ENCODE peak calls at places on chromosomes 5 and 9, in six cellular contexts. One of them, this sample, is unnamed.
A peak's percentile ranks its signal among the peaks of the same experiment; 100 is the strongest.

GRCh38 chr9:75023846-75024245 is 4.2 kb downstream of the CARNMT1 start:
- DNase-seq in stomach: no peak
- DNase-seq in heart right ventricle: no peak
- DNase-seq in fibroblast of lung: no peak
- DNase-seq in HL-60: no peak
- DNase-seq in hepatocyte: no peak
- DNase-seq in this sample: no peak

GRCh38 chr5:133032852-133033742 is 6.7 kb upstream of the ZCCHC10 start:
- DNase-seq in stomach: no peak
- DNase-seq in heart right ventricle: no peak
- DNase-seq in fibroblast of lung: no peak
- DNase-seq in HL-60: no peak
- DNase-seq in hepatocyte: peak; percentile 23
- DNase-seq in this sample: no peak

GRCh38 chr9:83620841-83621636 is 1.9 kb upstream of the IDNK start:
- DNase-seq in stomach: peak; percentile 53
- DNase-seq in heart right ventricle: no peak
- DNase-seq in fibroblast of lung: peak; percentile 63
- DNase-seq in HL-60: peak; percentile 40
- DNase-seq in hepatocyte: peak; percentile 77
- DNase-seq in this sample: peak; percentile 31

GRCh38 chr5:81252904-81253303 is 19.8 kb downstream of the CKMT2 start:
- DNase-seq in stomach: no peak
- DNase-seq in heart right ventricle: no peak
- DNase-seq in fibroblast of lung: no peak
- DNase-seq in HL-60: no peak
- DNase-seq in hepatocyte: no peak
- DNase-seq in this sample: no peak

GRCh38 chr5:173256800-173257199 is 21.8 kb upstream of the NKX2-5 start:
- DNase-seq in stomach: no peak
- DNase-seq in heart right ventricle: no peak
- DNase-seq in fibroblast of lung: no peak
- DNase-seq in HL-60: no peak
- DNase-seq in hepatocyte: no peak
- DNase-seq in this sample: no peak

GRCh38 chr9:36946653-36947052 is 87.4 kb downstream of the PAX5 start:
- DNase-seq in stomach: no peak
- DNase-seq in heart right ventricle: no peak
- DNase-seq in fibroblast of lung: no peak
- DNase-seq in HL-60: no peak
- DNase-seq in hepatocyte: no peak
- DNase-seq in this sample: no peak

GRCh38 chr9:121839726-121840500 is 188.5 kb downstream of the DAB2IP start:
- DNase-seq in stomach: no peak
- DNase-seq in heart right ventricle: no peak
- DNase-seq in fibroblast of lung: no peak
- DNase-seq in HL-60: no peak
- DNase-seq in hepatocyte: no peak
- DNase-seq in this sample: peak; percentile 6

GRCh38 chr5:45694255-45694834 is 1.8 kb downstream of the HCN1 start:
- DNase-seq in stomach: no peak
- DNase-seq in heart right ventricle: no peak
- DNase-seq in fibroblast of lung: peak; percentile 5
- DNase-seq in HL-60: no peak
- DNase-seq in hepatocyte: peak; percentile 27
- DNase-seq in this sample: no peak

GRCh38 chr5:88787856-88788255 is 95.1 kb downstream of the MEF2C start:
- DNase-seq in stomach: no peak
- DNase-seq in heart right ventricle: no peak
- DNase-seq in fibroblast of lung: no peak
- DNase-seq in HL-60: no peak
- DNase-seq in hepatocyte: no peak
- DNase-seq in this sample: no peak

GRCh38 chr5:103177543-103177942 is 57.4 kb downstream of the PPIP5K2 start:
- DNase-seq in stomach: no peak
- DNase-seq in heart right ventricle: no peak
- DNase-seq in fibroblast of lung: no peak
- DNase-seq in HL-60: no peak
- DNase-seq in hepatocyte: no peak
- DNase-seq in this sample: no peak

GRCh38 chr9:76213751-76214150 is 180.5 kb downstream of the RFK start:
- DNase-seq in stomach: no peak
- DNase-seq in heart right ventricle: no peak
- DNase-seq in fibroblast of lung: no peak
- DNase-seq in HL-60: no peak
- DNase-seq in hepatocyte: no peak
- DNase-seq in this sample: no peak

GRCh38 chr5:32329395-32329834 is 16.7 kb upstream of the MTMR12 start:
- DNase-seq in stomach: peak; percentile 76
- DNase-seq in heart right ventricle: peak; percentile 46
- DNase-seq in fibroblast of lung: peak; percentile 64
- DNase-seq in HL-60: no peak
- DNase-seq in hepatocyte: peak; percentile 71
- DNase-seq in this sample: peak; percentile 82

GRCh38 chr5:180097163-180097894 is 25.8 kb upstream of the RNF130 start:
- DNase-seq in stomach: no peak
- DNase-seq in heart right ventricle: no peak
- DNase-seq in fibroblast of lung: no peak
- DNase-seq in HL-60: no peak
- DNase-seq in hepatocyte: no peak
- DNase-seq in this sample: no peak

GRCh38 chr9:100170556-100170955 is 71.5 kb downstream of the INVS start:
- DNase-seq in stomach: no peak
- DNase-seq in heart right ventricle: no peak
- DNase-seq in fibroblast of lung: no peak
- DNase-seq in HL-60: no peak
- DNase-seq in hepatocyte: no peak
- DNase-seq in this sample: no peak

GRCh38 chr9:111731916-111732315 is 62.8 kb downstream of the SHOC1 start:
- DNase-seq in stomach: no peak
- DNase-seq in heart right ventricle: no peak
- DNase-seq in fibroblast of lung: peak; percentile 45
- DNase-seq in HL-60: no peak
- DNase-seq in hepatocyte: no peak
- DNase-seq in this sample: no peak

GRCh38 chr9:95502248-95502647 is 14.5 kb downstream of the PTCH1 start:
- DNase-seq in stomach: no peak
- DNase-seq in heart right ventricle: no peak
- DNase-seq in fibroblast of lung: no peak
- DNase-seq in HL-60: no peak
- DNase-seq in hepatocyte: no peak
- DNase-seq in this sample: no peak

GRCh38 chr5:118937393-118938061 is 50.8 kb downstream of the DTWD2 start:
- DNase-seq in stomach: no peak
- DNase-seq in heart right ventricle: no peak
- DNase-seq in fibroblast of lung: peak; percentile 42
- DNase-seq in HL-60: no peak
- DNase-seq in hepatocyte: no peak
- DNase-seq in this sample: no peak

GRCh38 chr5:161846731-161847130 is 1.2 kb upstream of the GABRA1 start:
- DNase-seq in stomach: no peak
- DNase-seq in heart right ventricle: no peak
- DNase-seq in fibroblast of lung: no peak
- DNase-seq in HL-60: no peak
- DNase-seq in hepatocyte: peak; percentile 65
- DNase-seq in this sample: no peak

GRCh38 chr5:178526796-178527457 is 63.3 kb downstream of the COL23A1 start:
- DNase-seq in stomach: no peak
- DNase-seq in heart right ventricle: no peak
- DNase-seq in fibroblast of lung: no peak
- DNase-seq in HL-60: no peak
- DNase-seq in hepatocyte: no peak
- DNase-seq in this sample: no peak

GRCh38 chr5:133242221-133242835 is 190.5 kb downstream of the HSPA4 start:
- DNase-seq in stomach: no peak
- DNase-seq in heart right ventricle: no peak
- DNase-seq in fibroblast of lung: no peak
- DNase-seq in HL-60: no peak
- DNase-seq in hepatocyte: no peak
- DNase-seq in this sample: no peak

GRCh38 chr5:41410307-41410706 is 100.1 kb downstream of the PLCXD3 start:
- DNase-seq in stomach: no peak
- DNase-seq in heart right ventricle: no peak
- DNase-seq in fibroblast of lung: no peak
- DNase-seq in HL-60: no peak
- DNase-seq in hepatocyte: no peak
- DNase-seq in this sample: no peak

GRCh38 chr9:89065921-89066320 is 74.7 kb downstream of the S1PR3 start:
- DNase-seq in stomach: no peak
- DNase-seq in heart right ventricle: no peak
- DNase-seq in fibroblast of lung: no peak
- DNase-seq in HL-60: no peak
- DNase-seq in hepatocyte: no peak
- DNase-seq in this sample: no peak

GRCh38 chr9:33448159-33448511 is 742 bp upstream of the AQP3 start:
- DNase-seq in stomach: no peak
- DNase-seq in heart right ventricle: no peak
- DNase-seq in fibroblast of lung: no peak
- DNase-seq in HL-60: no peak
- DNase-seq in hepatocyte: no peak
- DNase-seq in this sample: no peak
- H3K4me3 ChIP-seq in stomach: peak overlapping the region; percentile 62
- H3K4me3 ChIP-seq in heart right ventricle: peak overlapping the region; percentile 55
- H3K4me3 ChIP-seq in fibroblast of lung: peak overlapping the region; percentile 37
- H3K4me3 ChIP-seq in HL-60: no peak overlapping the region
- H3K4me3 ChIP-seq in hepatocyte: no peak overlapping the region
- H3K4me3 ChIP-seq in this sample: peak overlapping the region; percentile 47

GRCh38 chr9:22131817-22132216 is 122.7 kb upstream of the CDKN2B start:
- DNase-seq in stomach: no peak
- DNase-seq in heart right ventricle: no peak
- DNase-seq in fibroblast of lung: no peak
- DNase-seq in HL-60: no peak
- DNase-seq in hepatocyte: no peak
- DNase-seq in this sample: no peak
- H3K4me3 ChIP-seq in stomach: no peak overlapping the region
- H3K4me3 ChIP-seq in heart right ventricle: no peak overlapping the region
- H3K4me3 ChIP-seq in fibroblast of lung: no peak overlapping the region
- H3K4me3 ChIP-seq in HL-60: no peak overlapping the region
- H3K4me3 ChIP-seq in hepatocyte: no peak overlapping the region
- H3K4me3 ChIP-seq in this sample: no peak overlapping the region

DNA sequence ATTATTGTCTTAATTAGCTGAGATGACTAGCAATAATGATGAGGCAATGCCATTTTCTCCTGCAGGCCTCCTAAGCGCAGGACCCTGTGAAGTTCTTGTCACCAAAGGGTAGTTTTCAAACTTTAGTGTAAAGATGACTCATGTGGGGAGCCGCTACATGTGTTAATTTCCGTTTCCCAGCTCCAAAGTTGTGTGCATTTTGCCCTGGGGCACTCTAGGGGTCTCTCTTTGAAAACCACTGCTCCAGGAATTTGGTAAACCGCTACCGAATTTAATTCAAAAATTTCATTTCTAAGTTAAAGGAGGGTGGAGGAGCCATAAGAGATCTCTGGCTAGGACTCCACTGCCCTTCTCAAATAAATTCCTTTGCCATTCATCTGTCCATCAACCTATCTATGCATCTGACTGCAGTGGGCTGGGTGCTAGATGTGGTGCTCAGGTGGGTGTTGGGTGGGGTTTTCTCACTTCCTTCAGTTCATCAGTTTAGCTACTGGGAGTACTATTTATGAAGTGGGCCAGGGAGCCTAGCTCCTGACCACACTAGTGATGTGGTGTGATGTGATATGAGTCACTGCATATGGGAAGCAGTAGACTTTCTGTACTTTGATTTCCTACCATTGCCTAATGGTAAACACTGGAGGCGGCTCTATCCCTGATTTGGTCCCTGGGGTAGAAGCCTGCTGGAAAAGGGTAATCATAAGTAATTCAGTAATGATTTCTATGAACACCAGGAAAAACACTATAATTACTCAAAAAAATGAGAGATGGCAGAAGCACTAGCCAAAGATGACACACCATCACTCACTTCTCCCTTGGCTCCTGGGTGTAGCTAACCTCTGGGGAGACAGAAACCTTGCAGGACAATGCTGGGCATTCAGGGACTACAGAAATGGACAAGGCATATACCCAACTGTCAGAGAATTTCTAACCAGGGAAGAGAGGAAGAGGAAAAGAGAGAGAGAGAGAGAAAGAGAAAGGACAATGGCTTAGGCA is 4.0 kb upstream of the ZSWIM6 start:
- DNase-seq in stomach: no peak
- DNase-seq in heart right ventricle: no peak
- DNase-seq in fibroblast of lung: peak; percentile 96
- DNase-seq in HL-60: no peak
- DNase-seq in hepatocyte: peak; percentile 58
- DNase-seq in this sample: no peak
- H3K4me3 ChIP-seq in stomach: no peak overlapping the region
- H3K4me3 ChIP-seq in heart right ventricle: no peak overlapping the region
- H3K4me3 ChIP-seq in fibroblast of lung: no peak overlapping the region
- H3K4me3 ChIP-seq in HL-60: no peak overlapping the region
- H3K4me3 ChIP-seq in hepatocyte: no peak overlapping the region
- H3K4me3 ChIP-seq in this sample: no peak overlapping the region

GRCh38 chr9:134640491-134641172 is 971 bp upstream of the COL5A1 start:
- DNase-seq in stomach: no peak
- DNase-seq in heart right ventricle: no peak
- DNase-seq in fibroblast of lung: no peak
- DNase-seq in HL-60: no peak
- DNase-seq in hepatocyte: no peak
- DNase-seq in this sample: no peak

GRCh38 chr9:134643306-134643705 is 1.7 kb downstream of the COL5A1 start:
- DNase-seq in stomach: no peak
- DNase-seq in heart right ventricle: no peak
- DNase-seq in fibroblast of lung: peak; percentile 45
- DNase-seq in HL-60: no peak
- DNase-seq in hepatocyte: no peak
- DNase-seq in this sample: no peak

GRCh38 chr9:134641173-134641985 is at the start of gene COL5A1:
- DNase-seq in stomach: peak; percentile 83
- DNase-seq in heart right ventricle: peak; percentile 91
- DNase-seq in fibroblast of lung: peak; percentile 90
- DNase-seq in HL-60: no peak
- DNase-seq in hepatocyte: peak; percentile 95
- DNase-seq in this sample: peak; percentile 93

GRCh38 chr9:134641989-134642384 is 384 bp downstream of the COL5A1 start:
- DNase-seq in stomach: no peak
- DNase-seq in heart right ventricle: no peak
- DNase-seq in fibroblast of lung: no peak
- DNase-seq in HL-60: no peak
- DNase-seq in hepatocyte: peak; percentile 40
- DNase-seq in this sample: no peak

DNA sequence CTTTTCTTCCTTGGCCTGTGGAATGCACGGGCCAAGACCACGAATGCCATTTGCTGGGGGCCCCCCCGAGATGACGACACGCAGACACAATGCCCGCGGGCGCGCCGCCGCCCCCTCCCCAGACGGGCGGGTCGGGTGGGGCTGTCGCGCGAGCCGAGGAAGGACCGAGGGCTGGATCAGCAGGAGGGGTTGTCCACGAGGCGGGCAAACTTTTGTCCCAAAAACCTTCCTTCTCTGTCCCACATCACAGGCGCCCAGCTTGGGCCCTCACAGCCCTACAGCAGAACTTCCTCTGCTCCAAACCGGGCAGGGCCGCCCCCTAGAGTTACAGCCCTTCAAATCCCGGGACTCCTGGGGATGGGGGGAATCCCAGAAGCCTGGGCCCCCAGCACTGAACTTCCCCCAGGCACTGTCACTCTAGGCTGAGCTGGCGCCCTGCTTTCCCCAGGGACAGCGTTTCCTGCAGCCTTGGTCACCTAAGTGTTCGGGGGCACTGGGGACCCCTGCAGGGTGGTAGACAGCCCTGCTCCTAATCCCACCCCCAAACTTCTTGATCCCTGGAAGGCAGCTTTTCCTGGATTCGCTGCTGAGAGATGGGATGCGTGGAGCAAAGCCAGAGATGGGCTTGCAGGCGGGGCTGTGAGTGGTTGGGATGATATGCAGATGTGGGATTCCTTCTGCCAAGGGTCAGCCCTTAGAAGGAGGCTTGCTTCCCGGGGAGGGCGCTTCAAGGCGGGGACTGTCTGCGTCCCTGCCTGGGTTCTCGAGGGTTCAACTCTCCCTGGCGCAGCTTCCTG is 980 bp downstream of the COL5A1 start:
- DNase-seq in stomach: peak; percentile 35
- DNase-seq in heart right ventricle: peak; percentile 62
- DNase-seq in fibroblast of lung: peak; percentile 94
- DNase-seq in HL-60: no peak
- DNase-seq in hepatocyte: peak; percentile 68
- DNase-seq in this sample: peak; percentile 48
- H3K4me3 ChIP-seq in stomach: peak overlapping the region; percentile 59
- H3K4me3 ChIP-seq in heart right ventricle: peak overlapping the region; percentile 78
- H3K4me3 ChIP-seq in fibroblast of lung: peak overlapping the region; percentile 80
- H3K4me3 ChIP-seq in HL-60: no peak overlapping the region
- H3K4me3 ChIP-seq in hepatocyte: peak overlapping the region; percentile 80
- H3K4me3 ChIP-seq in this sample: peak overlapping the region; percentile 62

This sample was measured in WERI-Rb-1.